ENCODE peak calls at places on chromosomes 2 and 18, in four cellular contexts. One of them, this sample, is unnamed.

GRCh38 chr2:183057333-183057985 is 19.2 kb upstream of the NCKAP1 start:
- DNase-seq in colonic mucosa: no peak
- DNase-seq in tibial artery: no peak
- DNase-seq in uterus: no peak
- DNase-seq in this sample: no peak

GRCh38 chr18:74796928-74797576 is 199.4 kb downstream of the ZNF407 start:
- DNase-seq in colonic mucosa: no peak
- DNase-seq in uterus: no peak
- DNase-seq in tibial artery: no peak
- DNase-seq in this sample: peak; percentile 4

GRCh38 chr2:29747786-29748470 is 173.5 kb downstream of the ALK start:
- DNase-seq in tibial artery: no peak
- DNase-seq in uterus: no peak
- DNase-seq in colonic mucosa: no peak
- DNase-seq in this sample: peak; percentile 99

GRCh38 chr2:5473596-5473995 is 218.6 kb upstream of the SOX11 start:
- DNase-seq in colonic mucosa: no peak
- DNase-seq in tibial artery: no peak
- DNase-seq in uterus: no peak
- DNase-seq in this sample: no peak

GRCh38 chr2:69181806-69182427 is 168.9 kb downstream of the ANTXR1 start:
- DNase-seq in uterus: no peak
- DNase-seq in colonic mucosa: no peak
- DNase-seq in tibial artery: no peak
- DNase-seq in this sample: no peak

GRCh38 chr2:224775638-224776037 is 59.5 kb upstream of the CCDC195 start:
- DNase-seq in colonic mucosa: peak; percentile 46
- DNase-seq in tibial artery: no peak
- DNase-seq in uterus: no peak
- DNase-seq in this sample: no peak

GRCh38 chr2:237298323-237299118 is 115.4 kb downstream of the COL6A3 start:
- DNase-seq in uterus: peak; percentile 58
- DNase-seq in colonic mucosa: no peak
- DNase-seq in tibial artery: no peak
- DNase-seq in this sample: peak; percentile 96

GRCh38 chr2:695111-695510 is 17.9 kb upstream of the TMEM18 start:
- DNase-seq in tibial artery: no peak
- DNase-seq in uterus: no peak
- DNase-seq in colonic mucosa: no peak
- DNase-seq in this sample: no peak

GRCh38 chr2:37154790-37155189 is 2.0 kb downstream of the EIF2AK2 start:
- DNase-seq in colonic mucosa: no peak
- DNase-seq in uterus: no peak
- DNase-seq in tibial artery: no peak
- DNase-seq in this sample: no peak

GRCh38 chr2:150486539-150487484 is 655 bp downstream of the RND3 start:
- DNase-seq in colonic mucosa: peak; percentile 69
- DNase-seq in tibial artery: peak; percentile 75
- DNase-seq in uterus: peak; percentile 36
- DNase-seq in this sample: peak; percentile 73

GRCh38 chr2:75646583-75647425 is at the start of gene MRPL19:
- DNase-seq in tibial artery: peak; percentile 88
- DNase-seq in uterus: peak; percentile 79
- DNase-seq in colonic mucosa: peak; percentile 92
- DNase-seq in this sample: peak; percentile 93
- TF ChIP-seq CTCF in tibial artery: no peak
- TF ChIP-seq CTCF in uterus: no peak
- TF ChIP-seq CTCF in colonic mucosa: no peak
- TF ChIP-seq CTCF in this sample: no peak

GRCh38 chr2:73037947-73038585 is 33.4 kb downstream of the SFXN5 start:
- DNase-seq in uterus: no peak
- DNase-seq in colonic mucosa: no peak
- DNase-seq in tibial artery: no peak
- DNase-seq in this sample: no peak

GRCh38 chr2:73033766-73034381 is 37.6 kb downstream of the SFXN5 start:
- DNase-seq in colonic mucosa: no peak
- DNase-seq in tibial artery: no peak
- DNase-seq in uterus: no peak
- DNase-seq in this sample: no peak

GRCh38 chr2:73034661-73035374 is 36.7 kb downstream of the SFXN5 start:
- DNase-seq in tibial artery: no peak
- DNase-seq in uterus: no peak
- DNase-seq in colonic mucosa: no peak
- DNase-seq in this sample: no peak

GRCh38 chr2:73036779-73037165 is 34.7 kb downstream of the SFXN5 start:
- DNase-seq in uterus: no peak
- DNase-seq in tibial artery: no peak
- DNase-seq in colonic mucosa: no peak
- DNase-seq in this sample: no peak

DNA sequence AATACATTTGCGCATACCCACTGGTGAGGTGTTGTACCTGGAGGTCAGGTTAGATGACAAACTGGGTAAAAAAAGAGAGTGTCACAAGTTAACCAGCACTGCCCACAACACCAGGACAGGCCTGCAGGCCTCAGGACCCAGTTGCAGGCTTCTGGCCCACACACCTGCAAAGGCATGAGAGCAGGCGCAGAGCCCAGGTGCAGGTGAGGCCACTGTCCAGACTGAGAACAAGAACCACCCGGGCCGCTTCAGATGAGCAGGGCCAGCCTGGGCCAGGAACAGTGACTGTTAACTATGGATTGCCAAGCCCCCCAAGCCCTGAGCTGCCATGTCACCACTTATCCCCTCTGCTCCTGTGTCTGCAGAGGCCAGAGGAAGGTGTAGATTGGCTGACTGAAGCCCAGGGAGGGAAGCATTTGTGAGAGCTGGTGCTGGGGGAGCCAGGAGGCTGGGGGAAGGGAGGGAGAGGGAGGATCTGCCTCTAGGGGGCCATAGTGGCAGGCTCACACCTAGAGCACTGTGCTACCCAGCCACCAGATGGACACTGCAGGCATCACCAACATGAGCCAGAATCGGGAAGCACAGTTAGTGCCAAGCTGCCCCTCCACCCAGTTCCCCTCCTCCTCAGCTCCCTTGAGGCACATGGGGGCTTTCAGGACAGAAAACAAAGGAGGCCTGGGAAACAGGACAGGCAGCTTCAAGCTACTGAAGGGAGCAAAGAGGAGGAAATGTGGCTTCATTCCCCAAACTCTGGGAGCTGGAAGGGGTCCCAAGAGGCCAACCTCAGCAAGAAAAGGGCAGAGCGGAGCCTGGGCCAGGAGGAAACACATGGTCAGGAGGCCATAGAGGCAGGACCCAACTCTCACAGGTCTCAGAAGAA is 35.4 kb downstream of the SFXN5 start:
- DNase-seq in colonic mucosa: no peak
- DNase-seq in uterus: no peak
- DNase-seq in tibial artery: no peak
- DNase-seq in this sample: no peak
- TF ChIP-seq CTCF in colonic mucosa: no peak
- TF ChIP-seq CTCF in uterus: no peak
- TF ChIP-seq CTCF in tibial artery: no peak
- TF ChIP-seq CTCF in this sample: no peak

DNA sequence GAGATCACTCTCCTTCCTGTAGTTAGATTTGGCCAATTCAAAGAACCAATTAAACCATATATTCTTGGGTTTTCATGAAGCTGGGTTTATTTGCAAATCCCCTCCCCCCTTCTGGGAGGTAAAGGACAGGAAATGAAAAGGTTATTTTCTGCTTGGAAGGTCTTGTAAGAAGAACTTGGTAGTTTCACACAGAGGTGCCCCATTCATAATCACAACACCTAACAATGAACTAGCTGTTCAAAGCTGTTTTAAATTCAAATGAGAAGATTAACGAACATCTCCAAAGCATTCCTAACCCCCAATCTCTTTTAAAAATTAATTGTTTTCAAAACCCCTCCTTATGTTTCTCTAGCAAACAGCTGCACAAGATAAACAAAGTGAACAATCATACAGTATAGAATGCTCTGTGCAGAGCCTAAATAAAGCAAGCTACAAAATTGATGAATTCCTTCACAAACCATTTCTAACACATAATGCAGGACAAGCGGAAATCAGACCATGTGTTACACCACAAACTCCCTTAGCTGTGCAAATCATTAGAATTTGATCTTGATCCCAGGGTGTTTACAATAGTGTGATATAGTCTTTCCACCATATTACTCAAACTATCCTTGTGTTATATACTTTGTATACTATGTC is 271.4 kb downstream of the SATB2 start:
- DNase-seq in colonic mucosa: no peak
- DNase-seq in uterus: no peak
- DNase-seq in tibial artery: no peak
- DNase-seq in this sample: no peak
- TF ChIP-seq CTCF in colonic mucosa: no peak
- TF ChIP-seq CTCF in uterus: no peak
- TF ChIP-seq CTCF in tibial artery: no peak
- TF ChIP-seq CTCF in this sample: no peak

DNA sequence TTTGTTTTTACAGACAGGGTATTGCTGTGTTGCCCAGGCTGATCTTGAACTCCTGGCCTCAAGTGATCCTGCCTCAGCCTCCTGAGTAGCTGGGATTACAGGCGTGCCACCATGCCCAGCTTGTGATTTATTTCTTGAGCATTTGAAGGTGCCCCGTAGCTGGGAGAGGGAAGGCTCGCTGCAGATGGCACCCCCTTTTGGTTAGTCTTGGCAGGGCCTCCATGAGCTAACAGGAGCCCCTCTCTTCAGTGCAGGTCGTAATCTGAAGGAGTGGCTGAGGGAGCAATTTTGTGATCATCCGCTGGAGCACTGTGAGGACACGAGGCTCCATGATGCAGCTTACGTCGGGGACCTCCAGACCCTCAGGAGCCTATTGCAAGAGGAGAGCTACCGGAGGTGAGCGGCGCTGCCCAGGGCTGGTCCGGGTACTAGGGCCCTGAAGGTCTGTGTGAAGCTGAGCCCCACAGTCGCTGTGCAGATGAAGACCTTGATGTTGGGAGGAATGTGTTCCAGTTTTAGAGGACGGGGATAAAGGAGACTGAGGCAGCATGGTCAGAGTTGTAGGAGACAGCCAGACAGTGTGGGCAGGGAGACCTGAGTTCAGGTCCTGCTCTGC is 6.7 kb downstream of the ASB1 start:
- DNase-seq in tibial artery: no peak
- DNase-seq in uterus: no peak
- DNase-seq in colonic mucosa: no peak
- DNase-seq in this sample: no peak
- TF ChIP-seq CTCF in tibial artery: no peak
- TF ChIP-seq CTCF in uterus: no peak
- TF ChIP-seq CTCF in colonic mucosa: no peak
- TF ChIP-seq CTCF in this sample: no peak

DNA sequence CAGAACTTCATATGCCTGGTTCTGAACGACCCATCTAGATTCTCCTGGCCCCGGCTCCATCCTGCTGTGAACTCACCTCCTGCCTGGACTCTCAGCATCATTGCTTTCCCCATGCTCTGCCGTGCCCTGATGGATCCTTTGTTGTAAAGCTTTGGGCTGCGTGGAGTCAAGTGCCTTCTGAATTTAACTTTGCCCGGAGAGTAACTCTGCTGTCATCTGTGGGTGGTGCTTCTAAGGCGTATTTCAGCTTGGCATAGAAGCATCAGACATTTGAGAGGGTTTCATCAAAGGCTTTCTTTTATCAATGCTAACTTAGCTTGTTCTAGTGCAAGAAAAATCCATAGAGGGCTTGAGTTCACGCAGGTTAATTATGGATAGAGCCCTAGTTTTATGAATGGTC is 8.1 kb upstream of the GREB1 start:
- DNase-seq in colonic mucosa: no peak
- DNase-seq in uterus: no peak
- DNase-seq in tibial artery: no peak
- DNase-seq in this sample: no peak
- TF ChIP-seq CTCF in colonic mucosa: no peak
- TF ChIP-seq CTCF in uterus: no peak
- TF ChIP-seq CTCF in tibial artery: no peak
- TF ChIP-seq CTCF in this sample: no peak

This sample was measured in MCF 10A.